ENCODE peak calls at places on chromosomes 7 and 10, in seven cellular contexts. R, M, W, S, U, A and H are unnamed samples.

GRCh38 chr7:157791666-157792065 is 454.9 kb downstream of the DNAJB6 start:
- DNase-seq in R (no peak), S (no peak), A (no peak), M (no peak), U (no peak), W (no peak), H (no peak)

GRCh38 chr7:36600869-36601530 is 123.3 kb downstream of the AOAH start:
- DNase-seq in U (no peak), R (no peak), A (no peak), W (peak), S (no peak), M (peak), H (peak)

GRCh38 chr10:2949948-2950354 is 117.4 kb upstream of the PFKP start:
- DNase-seq in S (no peak), R (no peak), A (no peak), W (peak), M (no peak), U (no peak), H (no peak)

GRCh38 chr7:21454906-21455305 is 27.0 kb downstream of the SP4 start:
- DNase-seq in W (no peak), U (no peak), R (no peak), A (no peak), M (no peak), S (no peak), H (no peak)

GRCh38 chr7:81845628-81846259 is 75.9 kb upstream of the HGF start:
- DNase-seq in A (no peak), S (no peak), M (no peak), R (no peak), W (no peak), U (no peak), H (no peak)

GRCh38 chr7:157627646-157628045 is 290.8 kb downstream of the DNAJB6 start:
- DNase-seq in W (no peak), S (no peak), A (no peak), R (no peak), M (no peak), U (no peak), H (no peak)

GRCh38 chr7:27774717-27775328 is 34.9 kb downstream of the TAX1BP1 start:
- DNase-seq in M (no peak), R (no peak), S (no peak), U (no peak), A (no peak), W (peak), H (peak)

GRCh38 chr10:103481974-103482531 is 3.0 kb upstream of the CALHM3 start:
- DNase-seq in U (no peak), A (peak), M (peak), S (no peak), R (no peak), W (peak), H (peak)

GRCh38 chr7:119879837-119880236 is 393.1 kb upstream of the KCND2 start:
- DNase-seq in R (no peak), W (no peak), M (no peak), S (no peak), U (no peak), A (no peak), H (no peak)

GRCh38 chr10:21529236-21529910 is 3.9 kb upstream of the SKIDA1 start:
- DNase-seq in U (no peak), M (no peak), W (no peak), S (no peak), A (no peak), R (no peak), H (no peak)

GRCh38 chr7:44274623-44274975 is 50.8 kb downstream of the CAMK2B start:
- DNase-seq in R (no peak), M (no peak), U (no peak), W (no peak), A (no peak), S (no peak), H (no peak)

GRCh38 chr7:127618775-127619174 is 833 bp upstream of the PAX4 start:
- DNase-seq in M (no peak), R (no peak), A (no peak), U (no peak), W (no peak), S (no peak), H (no peak)

GRCh38 chr10:120979435-120980315 is 128.5 kb downstream of the WDR11 start:
- DNase-seq in U (no peak), S (peak), R (peak), M (no peak), W (peak), A (no peak), H (no peak)

GRCh38 chr10:5585517-5586222 is 60.9 kb downstream of the CALML3 start:
- DNase-seq in A (no peak), U (no peak), W (no peak), S (peak), M (no peak), R (peak), H (no peak)

GRCh38 chr7:130896898-130897514 is 163.0 kb upstream of the KLF14 start:
- DNase-seq in S (no peak), R (peak), A (no peak), U (peak), W (peak), M (peak), H (peak)

GRCh38 chr7:45924283-45924682 is 3.2 kb upstream of the IGFBP3 start:
- DNase-seq in U (no peak), S (no peak), M (peak), W (peak), R (no peak), A (no peak), H (peak)

GRCh38 chr10:35135861-35136260 is 9.2 kb downstream of the CREM start:
- DNase-seq in R (no peak), A (peak), S (no peak), W (no peak), M (no peak), U (no peak), H (no peak)

GRCh38 chr7:142301923-142302550 is 44.2 kb upstream of the PRSS58 start:
- DNase-seq in S (no peak), M (peak), W (peak), R (no peak), A (no peak), U (no peak), H (no peak)

GRCh38 chr7:148044173-148044572 is 546.4 kb upstream of the C7orf33 start:
- DNase-seq in W (no peak), S (no peak), M (no peak), U (no peak), A (no peak), R (no peak), H (no peak)

GRCh38 chr7:73799282-73800141 is 29.4 kb upstream of the CLDN3 start:
- DNase-seq in M (no peak), R (no peak), A (no peak), W (no peak), U (no peak), S (peak), H (peak)

GRCh38 chr7:31955021-31955420 is 115.2 kb downstream of the PDE1C start:
- DNase-seq in R (no peak), M (no peak), W (no peak), A (no peak), U (no peak), S (no peak), H (peak)

GRCh38 chr10:84510121-84510520 is 181.7 kb downstream of the CCSER2 start:
- DNase-seq in M (peak), R (no peak), U (no peak), A (no peak), S (no peak), W (no peak), H (peak)

GRCh38 chr7:474605-475424 is 44.8 kb downstream of the PDGFA start:
- DNase-seq in W (no peak), U (no peak), M (no peak), S (peak), A (no peak), R (no peak), H (peak)

GRCh38 chr7:73881352-73882059 is 20.5 kb downstream of the TMEM270 start:
- DNase-seq in S (no peak), R (no peak), M (no peak), W (no peak), U (no peak), A (no peak), H (no peak)

GRCh38 chr10:97563337-97563736 is 9.2 kb upstream of the ANKRD2 start:
- DNase-seq in A (no peak), S (no peak), M (no peak), U (no peak), W (no peak), R (no peak), H (no peak)

GRCh38 chr7:4709187-4709586 is 27.1 kb downstream of the FOXK1 start:
- DNase-seq in A (no peak), W (no peak), M (no peak), U (no peak), R (no peak), S (no peak), H (no peak)

GRCh38 chr7:86148501-86148900 is 495.2 kb upstream of the GRM3 start:
- DNase-seq in U (no peak), R (no peak), M (no peak), W (no peak), A (no peak), S (no peak), H (no peak)

GRCh38 chr10:93186631-93187030 is 112.9 kb downstream of the CYP26A1 start:
- DNase-seq in R (no peak), S (no peak), U (no peak), A (no peak), W (no peak), M (no peak), H (no peak)

GRCh38 chr7:125089171-125089570 is 159.5 kb upstream of the POT1 start:
- DNase-seq in U (no peak), R (no peak), S (no peak), M (no peak), W (no peak), A (no peak), H (no peak)

GRCh38 chr7:388961-389701 is 99.2 kb downstream of the FOXL3 start:
- DNase-seq in U (no peak), R (no peak), W (no peak), S (peak), M (no peak), A (no peak), H (no peak)

GRCh38 chr7:51700593-51701215 is 384.1 kb upstream of the COBL start:
- DNase-seq in U (no peak), W (no peak), M (no peak), A (no peak), R (no peak), S (no peak), H (no peak)

GRCh38 chr10:50438049-50438936 is 185.5 kb downstream of the SGMS1 start:
- DNase-seq in A (peak), S (no peak), U (no peak), M (no peak), W (no peak), R (no peak), H (no peak)

GRCh38 chr7:156578978-156579430 is 61.6 kb upstream of the RNF32 start:
- DNase-seq in S (no peak), R (no peak), M (no peak), A (no peak), U (no peak), W (no peak), H (no peak)

GRCh38 chr7:112080441-112080840 is 125.8 kb downstream of the DOCK4 start:
- DNase-seq in M (peak), S (no peak), A (peak), W (no peak), R (no peak), U (no peak), H (peak)

GRCh38 chr7:142401951-142402350 is 144.1 kb upstream of the PRSS58 start:
- DNase-seq in R (no peak), S (no peak), M (no peak), U (no peak), W (no peak), A (no peak), H (no peak)

GRCh38 chr7:158695726-158696452 is 8.7 kb downstream of the NCAPG2 start:
- DNase-seq in R (peak), W (no peak), A (peak), S (peak), U (no peak), M (peak), H (peak)

GRCh38 chr7:137454169-137455166 is 110.9 kb upstream of the PTN start:
- DNase-seq in U (no peak), R (no peak), S (no peak), W (no peak), A (peak), M (peak), H (peak)